ENCODE peak calls at places on chromosomes 4 and X, in eight cellular contexts. E is fibroblast of pulmonary artery, F is neural progenitor cell, H is HepG2, R is breast epithelium, I is bronchial epithelial cell, U is thyroid gland, W is choroid plexus epithelial cell. A is an unnamed sample.

GRCh38 chr4:186249785-186250739 is 15.9 kb upstream of the F11 start:
- DNase-seq in W (peak), H (no peak), F (no peak), E (peak), I (peak), U (no peak), R (no peak), A (no peak)

GRCh38 chrX:7972586-7972985 is 45.4 kb upstream of the PNPLA4 start:
- DNase-seq in H (no peak), R (no peak), E (no peak), W (peak), F (no peak), U (no peak), I (no peak), A (no peak)

GRCh38 chrX:135520022-135520552 is 373 bp upstream of the INTS6L start:
- DNase-seq in E (peak), U (no peak), F (peak), H (no peak), R (no peak), W (peak), I (peak), A (no peak)

GRCh38 chr4:35493977-35494376 is 750.3 kb downstream of the ARAP2 start:
- DNase-seq in R (no peak), F (no peak), E (no peak), W (no peak), H (no peak), I (no peak), U (no peak), A (no peak)

GRCh38 chr4:25862411-25863346 is at the start of gene SEL1L3:
- DNase-seq in I (no peak), H (no peak), W (no peak), F (peak), E (no peak), R (no peak), U (peak), A (no peak)

GRCh38 chr4:15929555-15929954 is 9.0 kb downstream of the FGFBP1 start:
- DNase-seq in F (no peak), U (no peak), H (no peak), E (no peak), W (no peak), I (no peak), R (no peak), A (no peak)

GRCh38 chr4:147578057-147578476 is 39.1 kb upstream of the TMEM184C start:
- DNase-seq in W (peak), R (no peak), F (no peak), I (peak), E (peak), U (no peak), H (peak), A (no peak)

GRCh38 chr4:77994194-77994721 is 62.9 kb upstream of the FRAS1 start:
- DNase-seq in U (peak), F (peak), I (peak), E (peak), R (no peak), W (peak), H (peak), A (no peak)

GRCh38 chr4:78293841-78294301 is 236.7 kb downstream of the FRAS1 start:
- DNase-seq in W (peak), H (no peak), F (peak), E (peak), U (no peak), I (peak), R (no peak), A (no peak)

GRCh38 chr4:10667651-10668341 is 16.8 kb downstream of the CLNK start:
- DNase-seq in F (peak), H (no peak), E (no peak), W (no peak), I (no peak), U (no peak), R (no peak), A (no peak)

GRCh38 chrX:139086243-139086642 is 374.7 kb upstream of the FGF13 start:
- DNase-seq in F (no peak), W (no peak), R (no peak), I (no peak), E (no peak), H (no peak), U (no peak), A (no peak)

GRCh38 chr4:11130195-11130975 is 298.3 kb downstream of the HS3ST1 start:
- DNase-seq in F (no peak), E (peak), H (no peak), R (no peak), I (peak), W (peak), U (no peak), A (no peak)

GRCh38 chr4:80173387-80173786 is 23.9 kb upstream of the PRDM8 start:
- DNase-seq in E (peak), R (no peak), F (peak), W (peak), U (no peak), I (peak), H (no peak), A (no peak)

GRCh38 chr4:183960912-183961569 is 55.9 kb downstream of the STOX2 start:
- DNase-seq in R (no peak), I (no peak), W (no peak), F (no peak), H (no peak), E (no peak), U (no peak), A (peak)

GRCh38 chr4:148998719-148999118 is 556.5 kb upstream of the NR3C2 start:
- DNase-seq in I (peak), R (no peak), W (peak), E (peak), U (no peak), F (peak), H (peak), A (no peak)

GRCh38 chr4:178632415-178632814 is 1190.2 kb upstream of the AGA start:
- DNase-seq in R (no peak), I (no peak), W (no peak), F (no peak), E (no peak), H (no peak), U (no peak), A (no peak)

GRCh38 chrX:32116047-32116446 is 1044.2 kb upstream of the FTHL17 start:
- DNase-seq in U (no peak), H (no peak), F (no peak), E (no peak), R (no peak), W (peak), I (no peak), A (no peak)

GRCh38 chr4:8355306-8355705 is 85.2 kb downstream of the ACOX3 start:
- DNase-seq in U (no peak), F (no peak), H (no peak), I (peak), W (peak), R (no peak), E (no peak), A (no peak)

GRCh38 chr4:165994706-165995105 is 121.7 kb downstream of the TLL1 start:
- DNase-seq in F (no peak), I (peak), E (no peak), W (peak), U (no peak), R (no peak), H (no peak), A (no peak)

GRCh38 chrX:33970028-33970932 is 161.8 kb downstream of the FAM47A start:
- DNase-seq in U (no peak), F (no peak), I (peak), E (no peak), H (no peak), W (no peak), R (no peak), A (no peak)

GRCh38 chr4:140995058-140995457 is 138.2 kb downstream of the RNF150 start:
- DNase-seq in U (peak), W (peak), E (peak), R (no peak), H (no peak), I (no peak), F (no peak), A (no peak)

GRCh38 chrX:17550011-17550410 is 175.0 kb downstream of the NHS start:
- DNase-seq in F (no peak), W (no peak), I (peak), E (no peak), R (no peak), H (no peak), U (no peak), A (no peak)

GRCh38 chr4:27350161-27350560 is 489.5 kb downstream of the STIM2 start:
- DNase-seq in I (peak), R (no peak), U (no peak), H (no peak), W (no peak), F (no peak), E (peak), A (no peak)

GRCh38 chr4:169271692-169272007 is 894 bp upstream of the SH3RF1 start:
- DNase-seq in U (peak), F (no peak), E (no peak), I (no peak), H (no peak), R (no peak), W (no peak), A (no peak)

GRCh38 chrX:135740683-135741149 is 27.3 kb downstream of the CT45A3 start:
- DNase-seq in F (peak), U (no peak), I (no peak), W (peak), R (no peak), E (no peak), H (peak), A (no peak)

GRCh38 chrX:43474321-43474720 is 181.8 kb upstream of the MAOA start:
- DNase-seq in R (no peak), E (no peak), H (no peak), W (no peak), I (peak), U (no peak), F (peak), A (no peak)

GRCh38 chrX:151753313-151754041 is 18.9 kb downstream of the CNGA2 start:
- DNase-seq in W (peak), I (peak), R (peak), F (peak), E (peak), U (peak), H (peak), A (peak)

GRCh38 chr4:123524958-123525628 is 128.5 kb downstream of the SPRY1 start:
- DNase-seq in R (no peak), W (peak), F (no peak), I (no peak), U (no peak), H (peak), E (no peak), A (peak)

GRCh38 chr4:98341309-98341708 is 80.1 kb downstream of the RAP1GDS1 start:
- DNase-seq in U (no peak), R (no peak), H (no peak), I (no peak), E (peak), F (no peak), W (peak), A (no peak)

GRCh38 chr4:100841911-100842310 is 324.1 kb upstream of the EMCN start:
- DNase-seq in E (peak), F (no peak), W (peak), U (no peak), R (no peak), I (peak), H (no peak), A (no peak)

GRCh38 chr4:28822163-28822562 is 1898.0 kb upstream of the PCDH7 start:
- DNase-seq in U (no peak), H (no peak), I (no peak), W (no peak), R (no peak), F (peak), E (no peak), A (no peak)

GRCh38 chr4:128715616-128716015 is 93.9 kb upstream of the JADE1 start:
- DNase-seq in W (peak), R (no peak), I (no peak), H (no peak), F (no peak), E (peak), U (no peak), A (no peak)

GRCh38 chrX:150421816-150422215 is 58.7 kb downstream of the MAMLD1 start:
- DNase-seq in E (peak), H (no peak), W (no peak), I (no peak), F (no peak), U (no peak), R (no peak), A (no peak)

GRCh38 chr4:154722262-154722661 is 21.5 kb upstream of the LRAT start:
- DNase-seq in R (no peak), U (no peak), W (no peak), H (no peak), F (no peak), I (peak), E (no peak), A (no peak)

GRCh38 chr4:154719087-154719486 is 24.7 kb upstream of the LRAT start:
- DNase-seq in I (peak), R (no peak), H (no peak), E (peak), U (no peak), W (peak), F (no peak), A (no peak)

GRCh38 chr4:154720123-154720522 is 23.7 kb upstream of the LRAT start:
- DNase-seq in R (no peak), E (no peak), U (no peak), W (no peak), H (no peak), F (no peak), I (peak), A (no peak)

DNA sequence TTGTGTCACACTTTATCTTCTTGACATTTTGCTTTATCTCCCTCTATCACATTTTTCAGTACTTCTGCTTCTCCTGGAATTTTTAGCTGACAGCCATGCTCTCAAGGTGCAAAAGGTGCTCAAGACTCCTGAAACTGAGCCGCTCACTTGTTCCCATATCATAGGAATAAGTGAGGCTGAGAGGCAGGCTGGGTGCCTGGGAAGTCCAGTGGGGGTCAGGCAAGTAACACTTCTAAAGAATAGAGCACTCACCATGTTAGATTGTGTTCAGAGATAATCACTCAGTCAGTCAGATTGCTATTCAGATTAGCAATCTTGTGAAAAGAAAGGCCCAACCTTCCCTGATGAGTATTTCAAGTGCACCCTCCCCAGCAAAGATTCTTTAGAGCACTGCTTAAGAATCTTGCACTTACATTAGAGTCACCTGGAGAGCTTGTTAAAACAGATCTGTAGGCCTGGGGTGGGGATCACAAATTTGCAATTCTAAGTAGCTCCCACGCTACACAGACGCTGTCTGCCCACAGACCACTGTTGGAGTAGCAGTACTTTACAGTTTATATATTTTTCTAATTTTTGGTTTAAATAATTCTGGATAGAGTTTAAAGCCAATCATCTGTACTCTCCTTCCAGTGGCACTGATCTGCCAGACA is 23.1 kb upstream of the LRAT start:
- DNase-seq in E (no peak), R (no peak), H (no peak), W (no peak), F (peak), U (no peak), I (peak), A (no peak)
- TF ChIP-seq CTCF in E (no peak), R (no peak), H (no peak), W (no peak), F (peak), U (no peak), I (no peak), A (no peak)

GRCh38 chr4:125187221-125187620 is 127.5 kb upstream of the FAT4 start:
- DNase-seq in R (no peak), F (no peak), H (no peak), E (peak), U (no peak), I (peak), W (peak), A (no peak)
- H3K4me3 ChIP-seq in R (no peak), F (no peak), H (no peak), E (no peak), U (no peak), I (no peak), W (no peak), A (no peak)

DNA sequence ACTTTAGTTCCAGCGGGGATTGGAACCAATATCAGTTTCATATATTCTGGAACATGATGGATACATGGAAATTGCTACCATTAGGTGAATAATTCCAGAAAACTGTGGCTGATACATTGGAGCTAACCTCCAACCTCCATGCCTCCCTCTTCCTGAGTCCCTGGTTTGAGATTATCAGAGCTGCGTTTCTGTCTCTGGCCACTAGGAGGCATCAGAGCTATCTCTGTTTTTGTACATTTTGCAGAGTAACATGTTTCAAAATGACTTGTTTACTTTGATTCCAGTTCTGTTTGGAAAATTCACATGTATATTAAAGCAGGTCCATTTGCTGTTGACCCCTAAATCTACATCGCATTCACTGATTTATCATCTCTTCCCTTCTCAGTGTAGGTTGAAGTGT is 2.4 kb upstream of the RAB40AL start:
- DNase-seq in I (peak), U (peak), H (peak), F (peak), R (no peak), E (peak), W (peak), A (no peak)
- TF ChIP-seq CTCF in I (peak), U (peak), H (peak), F (peak), R (peak), E (peak), W (peak), A (peak)

DNA sequence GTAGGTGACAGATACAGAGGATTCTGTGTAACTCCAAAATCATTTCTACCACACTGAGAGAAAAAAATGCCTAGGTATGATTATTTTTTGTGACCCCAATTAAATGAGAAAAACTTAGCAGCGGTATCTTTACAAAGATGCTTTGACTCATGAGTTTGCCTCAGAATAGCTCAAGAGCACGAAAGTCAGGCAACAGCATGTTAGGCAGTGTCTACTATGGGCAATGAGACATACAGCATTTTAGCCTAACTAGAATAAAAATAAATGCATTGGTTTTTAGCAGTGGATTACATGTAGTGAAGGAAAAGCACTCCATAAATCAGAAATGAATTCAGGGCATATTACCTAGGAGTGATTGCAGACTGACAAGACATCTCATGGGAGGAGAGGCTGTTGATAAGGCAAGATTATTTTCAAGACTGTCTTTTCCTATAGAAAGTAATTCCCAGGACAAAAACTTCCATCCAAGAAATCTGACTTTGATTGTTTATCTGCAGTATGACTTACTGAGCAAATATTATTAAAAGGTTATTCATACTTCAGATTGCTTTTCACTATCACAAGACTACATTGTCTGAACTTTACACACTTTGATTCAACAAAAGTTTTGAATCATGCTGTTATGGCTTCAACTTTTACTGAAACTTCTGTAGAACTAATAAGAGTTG is 3.6 kb downstream of the ANXA10 start:
- DNase-seq in W (peak), I (peak), F (no peak), R (no peak), E (no peak), U (no peak), H (no peak), A (no peak)
- H3K4me3 ChIP-seq in W (no peak), I (no peak), F (no peak), R (no peak), E (no peak), U (no peak), H (no peak), A (no peak)

GRCh38 chr4:105896984-105897760 is 1.9 kb downstream of the NPNT start:
- DNase-seq in U (peak), H (no peak), R (no peak), W (no peak), I (peak), E (no peak), F (no peak), A (no peak)

GRCh38 chr4:105894570-105895323 is 524 bp upstream of the NPNT start:
- DNase-seq in U (peak), F (peak), H (no peak), W (no peak), I (peak), R (no peak), E (no peak), A (no peak)

GRCh38 chr4:105895324-105895608 is at the start of gene NPNT:
- DNase-seq in F (peak), H (no peak), E (no peak), W (no peak), I (no peak), R (no peak), U (no peak), A (no peak)

GRCh38 chr4:105896461-105896939 is 1.2 kb downstream of the NPNT start:
- DNase-seq in U (no peak), H (no peak), E (no peak), I (no peak), F (no peak), R (no peak), W (no peak), A (no peak)

DNA sequence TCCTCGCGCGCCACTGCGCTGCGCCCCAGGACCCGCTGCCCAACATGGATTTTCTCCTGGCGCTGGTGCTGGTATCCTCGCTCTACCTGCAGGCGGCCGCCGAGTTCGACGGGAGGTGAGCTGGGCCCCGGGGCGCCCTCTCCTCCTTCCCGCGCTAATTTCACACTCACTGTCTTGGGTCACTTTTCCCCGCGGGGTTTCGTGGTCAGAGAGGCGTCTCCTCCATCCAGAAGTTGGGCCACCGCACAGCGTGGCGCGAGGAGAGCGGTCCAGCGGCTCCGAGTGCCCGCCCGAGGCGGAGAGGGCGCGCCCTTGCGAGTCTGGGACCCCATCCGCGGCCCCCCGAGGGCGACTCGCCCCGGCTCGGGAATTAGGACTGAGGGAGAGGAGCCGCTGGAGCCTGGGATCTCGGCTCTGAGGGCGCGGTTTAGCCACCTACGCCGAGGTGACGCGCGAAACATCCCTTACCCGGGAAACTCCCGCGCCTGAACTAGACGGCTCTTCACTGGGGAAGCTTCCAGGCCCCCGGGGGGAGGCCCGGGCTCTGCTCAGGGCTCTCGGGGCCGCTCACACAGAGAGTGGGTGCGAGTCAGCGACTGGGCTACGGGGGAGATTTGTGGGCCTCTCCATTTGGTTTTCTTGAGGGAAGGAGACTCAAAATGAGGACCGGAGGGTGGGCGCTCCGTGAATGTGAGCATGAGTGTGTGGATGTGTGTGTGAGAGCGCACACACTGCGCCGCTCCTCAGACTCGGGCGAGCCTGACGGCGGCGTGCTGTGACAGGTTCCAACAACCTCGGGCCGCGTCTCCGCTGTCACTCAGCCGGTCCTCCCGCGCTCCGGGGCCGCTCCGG is 564 bp downstream of the NPNT start:
- DNase-seq in W (no peak), U (peak), F (peak), R (peak), H (no peak), I (peak), E (no peak), A (no peak)
- TF ChIP-seq CTCF in W (no peak), U (peak), F (peak), R (peak), H (peak), I (peak), E (no peak), A (no peak)

A was measured in LNCaP clone FGC.